ENCODE peak calls at places on chromosomes 5 and 9, in eight cellular contexts. O is naive thymus-derived CD4-positive, alpha-beta T cell; U is stimulated activated CD8-positive, alpha-beta memory T cell treated with anti-CD3 and anti-CD28 coated beads, Interleukin-7, amount 100 ng/mL, for 1 hour; Z is spleen; A is cardiac muscle cell; S is activated naive CD8-positive, alpha-beta T cell treated with anti-CD3 and anti-CD28 coated beads, Interleukin-2, amount 10 ng/mL, durations not matched to agents 7 days and 5 days; H is trophoblast cell; L is activated CD4-positive, CD25-positive, alpha-beta regulatory T cell. N is an unnamed sample.

GRCh38 chr9:20321683-20322082 is 300.6 kb downstream of the MLLT3 start:
- DNase-seq in O (no peak), U (no peak), Z (no peak), A (no peak), S (peak; percentile 55), H (no peak), L (no peak), N (peak; percentile 56)

GRCh38 chr9:755454-756381 is 85.8 kb upstream of the DMRT1 start:
- DNase-seq in O (no peak), U (no peak), Z (no peak), A (no peak), S (no peak), H (peak; percentile 76), L (no peak), N (no peak)

GRCh38 chr9:127741831-127742434 is 6.8 kb upstream of the TOR2A start:
- DNase-seq in O (no peak), U (no peak), Z (no peak), A (peak; percentile 96), S (no peak), H (peak; percentile 89), L (no peak), N (no peak)

GRCh38 chr5:38417658-38418017 is 138.8 kb downstream of the LIFR start:
- DNase-seq in O (no peak), U (no peak), Z (no peak), A (no peak), S (no peak), H (no peak), L (no peak), N (no peak)

GRCh38 chr9:136664000-136664798 is 1.5 kb downstream of the EGFL7 start:
- DNase-seq in O (no peak), U (no peak), Z (no peak), A (no peak), S (no peak), H (no peak), L (no peak), N (no peak)

GRCh38 chr9:96476591-96476990 is 26.6 kb downstream of the HABP4 start:
- DNase-seq in O (no peak), U (no peak), Z (no peak), A (peak; percentile 85), S (no peak), H (no peak), L (no peak), N (no peak)

GRCh38 chr9:27154923-27155322 is 45.9 kb downstream of the TEK start:
- DNase-seq in O (no peak), U (no peak), Z (no peak), A (peak; percentile 60), S (no peak), H (peak; percentile 76), L (no peak), N (no peak)

GRCh38 chr5:88108490-88109279 is 160.0 kb downstream of the TMEM161B start:
- DNase-seq in O (no peak), U (no peak), Z (no peak), A (no peak), S (no peak), H (no peak), L (no peak), N (no peak)

GRCh38 chr5:159128070-159128507 is 28.4 kb upstream of the EBF1 start:
- DNase-seq in O (no peak), U (no peak), Z (no peak), A (peak; percentile 31), S (no peak), H (no peak), L (no peak), N (no peak)

GRCh38 chr9:126719677-126720435 is 85.0 kb upstream of the ZBTB43 start:
- DNase-seq in O (peak; percentile 76), U (peak; percentile 73), Z (peak; percentile 96), A (peak; percentile 89), S (peak; percentile 83), H (peak; percentile 91), L (peak; percentile 55), N (peak; percentile 89)

GRCh38 chr5:82719368-82719767 is 357.8 kb downstream of the TMEM167A start:
- DNase-seq in O (no peak), U (no peak), Z (no peak), A (no peak), S (no peak), H (no peak), L (no peak), N (no peak)

GRCh38 chr5:61306531-61307195 is 25.4 kb upstream of the ZSWIM6 start:
- DNase-seq in O (peak; percentile 30), U (no peak), Z (no peak), A (no peak), S (no peak), H (peak; percentile 96), L (no peak), N (no peak)

GRCh38 chr5:126097881-126098280 is 325.3 kb upstream of the GRAMD2B start:
- DNase-seq in O (no peak), U (no peak), Z (no peak), A (no peak), S (no peak), H (no peak), L (no peak), N (no peak)

GRCh38 chr9:127424669-127424986 is 446 bp downstream of the ZNF79 start:
- DNase-seq in O (no peak), U (peak; percentile 14), Z (no peak), A (no peak), S (no peak), H (no peak), L (no peak), N (peak; percentile 14)

GRCh38 chr5:77235881-77236560 is 25.5 kb downstream of the PDE8B start:
- DNase-seq in O (no peak), U (no peak), Z (no peak), A (no peak), S (no peak), H (no peak), L (no peak), N (no peak)

GRCh38 chr9:1837453-1838084 is 177.6 kb upstream of the SMARCA2 start:
- DNase-seq in O (no peak), U (no peak), Z (no peak), A (peak; percentile 17), S (no peak), H (peak; percentile 51), L (no peak), N (no peak)

GRCh38 chr9:87337335-87338074 is 160.2 kb upstream of the DAPK1 start:
- DNase-seq in O (no peak), U (no peak), Z (no peak), A (peak; percentile 12), S (no peak), H (peak; percentile 98), L (no peak), N (no peak)

GRCh38 chr5:172866802-172867748 is 33.0 kb downstream of the ERGIC1 start:
- DNase-seq in O (no peak), U (no peak), Z (peak; percentile 66), A (peak; percentile 35), S (no peak), H (peak; percentile 37), L (no peak), N (no peak)

GRCh38 chr5:150778517-150779396 is at the start of gene SMIM3:
- DNase-seq in O (peak; percentile 68), U (no peak), Z (peak; percentile 94), A (peak; percentile 91), S (peak; percentile 74), H (peak; percentile 61), L (peak; percentile 27), N (peak; percentile 44)

GRCh38 chr5:174235993-174236528 is 190.6 kb downstream of the NSG2 start:
- DNase-seq in O (no peak), U (no peak), Z (no peak), A (no peak), S (no peak), H (no peak), L (no peak), N (no peak)

GRCh38 chr5:163565931-163566608 is 60.7 kb downstream of the MAT2B start:
- DNase-seq in O (peak; percentile 33), U (no peak), Z (peak; percentile 79), A (peak; percentile 34), S (peak; percentile 39), H (peak; percentile 82), L (peak; percentile 4), N (no peak)

GRCh38 chr9:124335320-124335707 is 77.6 kb downstream of the NEK6 start:
- DNase-seq in O (no peak), U (no peak), Z (no peak), A (no peak), S (no peak), H (no peak), L (no peak), N (no peak)

GRCh38 chr5:10891193-10891592 is 130.2 kb upstream of the DAP start:
- DNase-seq in O (no peak), U (no peak), Z (no peak), A (no peak), S (no peak), H (no peak), L (no peak), N (no peak)

GRCh38 chr5:68680376-68680775 is 413.4 kb upstream of the SLC30A5 start:
- DNase-seq in O (no peak), U (no peak), Z (no peak), A (no peak), S (no peak), H (no peak), L (no peak), N (no peak)

N was measured in T follicular helper cell.